ENCODE peak calls at places on chromosomes 16 and 17, in nine cellular contexts. L, Y, S, V, N, J, C, X and W are unnamed samples.

GRCh38 chr16:86984975-86985655 is 332.1 kb downstream of the C16orf95 start:
- DNase-seq in L (no peak), Y (no peak), S (no peak), V (no peak), N (peak), J (no peak), C (no peak), X (peak), W (no peak)

GRCh38 chr17:77343031-77343866 is 202.5 kb downstream of the SEC14L1 start:
- DNase-seq in L (no peak), Y (no peak), S (no peak), V (no peak), N (peak), J (no peak), C (peak), X (no peak), W (no peak)

GRCh38 chr16:2487517-2487842 is 12.6 kb downstream of the TBC1D24 start:
- DNase-seq in L (no peak), Y (no peak), S (peak), V (no peak), N (no peak), J (no peak), C (no peak), X (no peak), W (no peak)

GRCh38 chr17:45775576-45776011 is 8.5 kb upstream of the CRHR1 start:
- DNase-seq in L (no peak), Y (peak), S (no peak), V (peak), N (no peak), J (peak), C (no peak), X (no peak), W (no peak)

GRCh38 chr16:6916946-6917345 is 415.7 kb upstream of the RBFOX1 start:
- DNase-seq in L (no peak), Y (no peak), S (no peak), V (no peak), N (no peak), J (no peak), C (no peak), X (no peak), W (no peak)

GRCh38 chr16:35792516-35793285 is 2333.3 kb downstream of the TP53TG3F start:
- DNase-seq in L (no peak), Y (no peak), S (no peak), V (peak), N (no peak), J (no peak), C (no peak), X (no peak), W (no peak)

GRCh38 chr17:9199474-9200196 is 178.3 kb downstream of the NTN1 start:
- DNase-seq in L (no peak), Y (no peak), S (no peak), V (no peak), N (no peak), J (no peak), C (no peak), X (no peak), W (no peak)

GRCh38 chr17:34146440-34147043 is 108.5 kb upstream of the CCL2 start:
- DNase-seq in L (peak), Y (peak), S (no peak), V (peak), N (peak), J (peak), C (peak), X (peak), W (peak)

GRCh38 chr17:17414316-17414937 is 62.4 kb upstream of the MED9 start:
- DNase-seq in L (no peak), Y (peak), S (peak), V (no peak), N (no peak), J (peak), C (no peak), X (no peak), W (no peak)

GRCh38 chr17:21297026-21297520 is 12.6 kb downstream of the MAP2K3 start:
- DNase-seq in L (no peak), Y (no peak), S (no peak), V (peak), N (no peak), J (no peak), C (no peak), X (no peak), W (no peak)

GRCh38 chr16:22132801-22133200 is 29.5 kb upstream of the SDR42E2 start:
- DNase-seq in L (no peak), Y (no peak), S (no peak), V (no peak), N (no peak), J (no peak), C (no peak), X (no peak), W (no peak)

GRCh38 chr16:69089091-69089912 is 16.2 kb upstream of the HAS3 start:
- DNase-seq in L (no peak), Y (peak), S (peak), V (no peak), N (no peak), J (peak), C (no peak), X (no peak), W (no peak)

GRCh38 chr17:75338335-75338734 is 49.1 kb upstream of the SLC25A19 start:
- DNase-seq in L (no peak), Y (no peak), S (peak), V (no peak), N (no peak), J (no peak), C (no peak), X (no peak), W (peak)

GRCh38 chr17:29169806-29170591 is 10.2 kb downstream of the MYO18A start:
- DNase-seq in L (no peak), Y (peak), S (no peak), V (no peak), N (no peak), J (peak), C (no peak), X (no peak), W (no peak)

GRCh38 chr17:6485646-6486412 is 41.6 kb downstream of the PIMREG start:
- DNase-seq in L (no peak), Y (no peak), S (no peak), V (no peak), N (no peak), J (no peak), C (no peak), X (no peak), W (no peak)

GRCh38 chr17:20154601-20155000 is 145.4 kb downstream of the SPECC1 start:
- DNase-seq in L (no peak), Y (no peak), S (no peak), V (no peak), N (no peak), J (no peak), C (no peak), X (peak), W (peak)

GRCh38 chr17:7592422-7593021 is 2.6 kb upstream of the SOX15 start:
- DNase-seq in L (no peak), Y (no peak), S (no peak), V (no peak), N (no peak), J (no peak), C (no peak), X (no peak), W (no peak)

GRCh38 chr17:55833311-55833710 is 82.5 kb downstream of the PCTP start:
- DNase-seq in L (no peak), Y (no peak), S (no peak), V (no peak), N (no peak), J (no peak), C (no peak), X (no peak), W (no peak)

GRCh38 chr16:83100679-83101078 is 473.9 kb downstream of the CDH13 start:
- DNase-seq in L (no peak), Y (no peak), S (no peak), V (no peak), N (no peak), J (no peak), C (no peak), X (no peak), W (no peak)

GRCh38 chr16:77882359-77882758 is 94.0 kb downstream of the VAT1L start:
- DNase-seq in L (no peak), Y (no peak), S (peak), V (no peak), N (no peak), J (no peak), C (no peak), X (no peak), W (no peak)

GRCh38 chr17:7912927-7913524 is 3.1 kb downstream of the RNF227 start:
- DNase-seq in L (peak), Y (peak), S (peak), V (no peak), N (no peak), J (peak), C (no peak), X (peak), W (peak)

GRCh38 chr16:4358831-4359561 is 7.9 kb upstream of the PAM16 start:
- DNase-seq in L (peak), Y (peak), S (no peak), V (peak), N (peak), J (peak), C (peak), X (peak), W (peak)

GRCh38 chr17:57518587-57519118 is 226.4 kb downstream of the CCDC182 start:
- DNase-seq in L (no peak), Y (peak), S (no peak), V (no peak), N (no peak), J (no peak), C (no peak), X (peak), W (no peak)

GRCh38 chr17:77433385-77434135 is 292.8 kb downstream of the SEC14L1 start:
- DNase-seq in L (no peak), Y (no peak), S (peak), V (no peak), N (no peak), J (peak), C (no peak), X (peak), W (no peak)

GRCh38 chr16:30721606-30722005 is 22.6 kb downstream of the SRCAP start:
- DNase-seq in L (no peak), Y (no peak), S (peak), V (no peak), N (no peak), J (no peak), C (no peak), X (no peak), W (no peak)

GRCh38 chr16:27549607-27549856 is 181 bp downstream of the GTF3C1 start:
- DNase-seq in L (no peak), Y (no peak), S (no peak), V (no peak), N (no peak), J (no peak), C (no peak), X (no peak), W (no peak)

GRCh38 chr16:27549857-27550581 is at the start of the genes GTF3C1 and KATNIP:
- DNase-seq in L (peak), Y (peak), S (peak), V (peak), N (peak), J (peak), C (peak), X (peak), W (peak)

GRCh38 chr16:27551046-27551445 is 1.1 kb downstream of the KATNIP start:
- DNase-seq in L (no peak), Y (no peak), S (no peak), V (no peak), N (no peak), J (no peak), C (no peak), X (no peak), W (no peak)

GRCh38 chr16:27547851-27548250 is 1.9 kb downstream of the GTF3C1 start:
- DNase-seq in L (no peak), Y (no peak), S (no peak), V (no peak), N (no peak), J (no peak), C (no peak), X (no peak), W (no peak)

GRCh38 chr16:27550582-27550920 is 607 bp downstream of the KATNIP start:
- DNase-seq in L (no peak), Y (no peak), S (no peak), V (no peak), N (no peak), J (no peak), C (no peak), X (no peak), W (no peak)
- H3K27ac ChIP-seq in L (peak), Y (no peak), S (no peak), V (peak), N (peak), J (peak), C (peak), X (no peak), W (peak)

GRCh38 chr17:71444011-71444574 is 676.7 kb upstream of the SOX9 start:
- DNase-seq in L (no peak), Y (no peak), S (peak), V (no peak), N (no peak), J (no peak), C (no peak), X (no peak), W (no peak)
- H3K27ac ChIP-seq in L (no peak), Y (no peak), S (no peak), V (no peak), N (no peak), J (no peak), C (no peak), X (no peak), W (no peak)

GRCh38 chr16:81066700-81067099 is 10.3 kb downstream of the C16orf46 start:
- DNase-seq in L (no peak), Y (no peak), S (no peak), V (no peak), N (no peak), J (no peak), C (no peak), X (no peak), W (no peak)
- H3K27ac ChIP-seq in L (no peak), Y (no peak), S (no peak), V (no peak), N (no peak), J (no peak), C (no peak), X (no peak), W (no peak)

GRCh38 chr16:85843471-85844168 is 44.1 kb downstream of the COX4I1 start:
- DNase-seq in L (no peak), Y (no peak), S (no peak), V (no peak), N (no peak), J (no peak), C (no peak), X (no peak), W (no peak)
- H3K27ac ChIP-seq in L (no peak), Y (no peak), S (no peak), V (no peak), N (no peak), J (no peak), C (no peak), X (no peak), W (no peak)

GRCh38 chr17:79650861-79651260 is 40.0 kb upstream of the RBFOX3 start:
- DNase-seq in L (no peak), Y (no peak), S (no peak), V (no peak), N (peak), J (no peak), C (no peak), X (no peak), W (no peak)
- H3K27ac ChIP-seq in L (no peak), Y (no peak), S (no peak), V (no peak), N (no peak), J (no peak), C (no peak), X (no peak), W (no peak)